ENCODE peak calls at places on chromosome 1, in eight cellular contexts. L, X, H, T, Q, B, S and D are unnamed samples.
A peak's percentile ranks its signal among the peaks of the same experiment; 100 is the strongest.

GRCh38 chr1:181656491-181656890 is 173.2 kb downstream of the CACNA1E start:
- DNase-seq in L (no peak), X (no peak), H (peak; percentile 11), T (no peak), Q (no peak), B (no peak), S (no peak), D (no peak)

GRCh38 chr1:229130028-229130668 is 140.8 kb upstream of the RAB4A start:
- DNase-seq in L (no peak), X (no peak), H (no peak), T (no peak), Q (no peak), B (no peak), S (peak; percentile 84), D (no peak)

GRCh38 chr1:170623171-170623570 is 40.8 kb upstream of the PRRX1 start:
- DNase-seq in L (no peak), X (no peak), H (peak; percentile 97), T (peak; percentile 57), Q (peak; percentile 86), B (peak; percentile 3), S (no peak), D (no peak)

GRCh38 chr1:7453038-7453437 is 318.1 kb upstream of the VAMP3 start:
- DNase-seq in L (no peak), X (no peak), H (no peak), T (no peak), Q (no peak), B (no peak), S (no peak), D (no peak)

GRCh38 chr1:13513885-13514546 is at the start of gene LRRC38:
- DNase-seq in L (no peak), X (no peak), H (no peak), T (no peak), Q (no peak), B (no peak), S (peak; percentile 27), D (no peak)

GRCh38 chr1:182806015-182806678 is 16.6 kb downstream of the NPL start:
- DNase-seq in L (no peak), X (peak; percentile 13), H (no peak), T (no peak), Q (no peak), B (no peak), S (no peak), D (no peak)

GRCh38 chr1:42739753-42740700 is at the start of gene CLDN19:
- DNase-seq in L (no peak), X (peak; percentile 43), H (no peak), T (no peak), Q (no peak), B (no peak), S (no peak), D (no peak)

GRCh38 chr1:183244466-183244865 is 58.4 kb downstream of the LAMC2 start:
- DNase-seq in L (no peak), X (no peak), H (peak; percentile 67), T (no peak), Q (peak; percentile 99), B (peak; percentile 25), S (peak; percentile 72), D (peak; percentile 89)

GRCh38 chr1:22665752-22666151 is 12.7 kb downstream of the C1QB start:
- DNase-seq in L (no peak), X (peak; percentile 37), H (peak; percentile 49), T (no peak), Q (no peak), B (peak; percentile 11), S (no peak), D (no peak)

GRCh38 chr1:75611014-75611413 is at the start of gene SLC44A5:
- DNase-seq in L (no peak), X (no peak), H (no peak), T (no peak), Q (no peak), B (no peak), S (no peak), D (no peak)

GRCh38 chr1:165894591-165894990 is 67.2 kb downstream of the UCK2 start:
- DNase-seq in L (no peak), X (no peak), H (peak; percentile 54), T (no peak), Q (peak; percentile 59), B (no peak), S (no peak), D (no peak)

GRCh38 chr1:2290595-2291510 is 62.7 kb downstream of the SKI start:
- DNase-seq in L (peak; percentile 63), X (no peak), H (peak; percentile 99), T (peak; percentile 96), Q (peak; percentile 97), B (no peak), S (peak; percentile 71), D (peak; percentile 93)

GRCh38 chr1:55418208-55418607 is 203.0 kb upstream of the USP24 start:
- DNase-seq in L (no peak), X (no peak), H (no peak), T (no peak), Q (no peak), B (no peak), S (no peak), D (no peak)

GRCh38 chr1:36350659-36351171 is 27.3 kb upstream of the EVA1B start:
- DNase-seq in L (no peak), X (no peak), H (peak; percentile 94), T (peak; percentile 77), Q (peak; percentile 84), B (no peak), S (no peak), D (peak; percentile 85)